ENCODE peak calls at places on chromosome 17, in five cellular contexts. D is H54; V is retina; J is stimulated activated naive CD4-positive, alpha-beta T cell; I is HEK293T. S is an unnamed sample.
A peak's percentile ranks its signal among the peaks of the same experiment; 100 is the strongest.

GRCh38 chr17:79830303-79830702 is 8.9 kb downstream of the CBX4 start:
- DNase-seq in D (no peak), V (no peak), J (no peak), I (no peak), S (no peak)

GRCh38 chr17:67026341-67026740 is 18.0 kb upstream of the CACNG1 start:
- DNase-seq in D (no peak), V (no peak), J (no peak), I (no peak), S (no peak)

GRCh38 chr17:74063439-74063838 is 140.0 kb upstream of the RPL38 start:
- DNase-seq in D (no peak), V (no peak), J (no peak), I (no peak), S (no peak)

GRCh38 chr17:73214851-73215250 is 22.0 kb downstream of the COG1 start:
- DNase-seq in D (no peak), V (no peak), J (no peak), I (no peak), S (no peak)

GRCh38 chr17:78227455-78227916 is 3.9 kb upstream of the TMEM235 start:
- DNase-seq in D (no peak), V (peak; percentile 34), J (no peak), I (no peak), S (peak; percentile 47)

GRCh38 chr17:42674755-42675347 is 1.9 kb downstream of the PLEKHH3 start:
- DNase-seq in D (no peak), V (no peak), J (no peak), I (no peak), S (peak; percentile 18)

GRCh38 chr17:57442914-57443571 is 186.7 kb downstream of the MSI2 start:
- DNase-seq in D (peak; percentile 80), V (no peak), J (peak; percentile 42), I (no peak), S (no peak)

GRCh38 chr17:7476474-7476873 is 3.0 kb downstream of the ZBTB4 start:
- DNase-seq in D (peak; percentile 87), V (no peak), J (no peak), I (no peak), S (peak; percentile 87)

GRCh38 chr17:2058521-2059124 is 3.7 kb downstream of the HIC1 start:
- DNase-seq in D (peak; percentile 68), V (peak; percentile 52), J (peak; percentile 44), I (peak; percentile 24), S (no peak)

GRCh38 chr17:48715496-48716399 is 6.6 kb downstream of the PRAC1 start:
- DNase-seq in D (no peak), V (no peak), J (no peak), I (peak; percentile 49), S (no peak)

GRCh38 chr17:28347261-28347891 is 10.0 kb downstream of the POLDIP2 start:
- DNase-seq in D (peak; percentile 71), V (no peak), J (no peak), I (no peak), S (peak; percentile 97)

GRCh38 chr17:72176902-72177660 is 56.3 kb downstream of the SOX9 start:
- DNase-seq in D (no peak), V (no peak), J (no peak), I (no peak), S (peak; percentile 13)

GRCh38 chr17:12964162-12964561 is 53.7 kb downstream of the ELAC2 start:
- DNase-seq in D (no peak), V (no peak), J (no peak), I (no peak), S (no peak)

GRCh38 chr17:76501018-76501826 is at the start of gene RHBDF2:
- DNase-seq in D (peak; percentile 90), V (peak; percentile 70), J (peak; percentile 95), I (peak; percentile 97), S (peak; percentile 84)

GRCh38 chr17:29726721-29727252 is 104.1 kb upstream of the CORO6 start:
- DNase-seq in D (no peak), V (no peak), J (peak; percentile 52), I (no peak), S (peak; percentile 50)

GRCh38 chr17:31492880-31493655 is 101.6 kb downstream of the RAB11FIP4 start:
- DNase-seq in D (no peak), V (no peak), J (no peak), I (no peak), S (no peak)

GRCh38 chr17:60102632-60103047 is 23.9 kb upstream of the HEATR6 start:
- DNase-seq in D (no peak), V (peak; percentile 70), J (no peak), I (no peak), S (peak; percentile 84)

GRCh38 chr17:19876524-19877161 is 8.9 kb upstream of the ULK2 start:
- DNase-seq in D (no peak), V (no peak), J (peak; percentile 74), I (no peak), S (no peak)

GRCh38 chr17:9918804-9919352 is 13.8 kb upstream of the RCVRN start:
- DNase-seq in D (no peak), V (peak; percentile 49), J (no peak), I (no peak), S (no peak)

GRCh38 chr17:82524540-82524939 is 5.0 kb downstream of the FOXK2 start:
- DNase-seq in D (no peak), V (no peak), J (no peak), I (no peak), S (no peak)

GRCh38 chr17:78736526-78737079 is 45.5 kb downstream of the CYTH1 start:
- DNase-seq in D (no peak), V (no peak), J (peak; percentile 76), I (peak; percentile 79), S (no peak)

GRCh38 chr17:38713456-38713855 is 8.4 kb downstream of the MLLT6 start:
- DNase-seq in D (no peak), V (no peak), J (no peak), I (no peak), S (no peak)

GRCh38 chr17:21213491-21214014 is 408 bp downstream of the TMEM11 start:
- DNase-seq in D (peak; percentile 42), V (no peak), J (no peak), I (peak; percentile 43), S (peak; percentile 53)

GRCh38 chr17:8001976-8002645 is at the start of gene GUCY2D:
- DNase-seq in D (no peak), V (peak; percentile 49), J (no peak), I (no peak), S (no peak)

GRCh38 chr17:55925440-55925839 is 174.6 kb downstream of the PCTP start:
- DNase-seq in D (no peak), V (no peak), J (no peak), I (no peak), S (no peak)

GRCh38 chr17:39225974-39226683 is 384 bp upstream of the STAC2 start:
- DNase-seq in D (no peak), V (peak; percentile 71), J (peak; percentile 15), I (peak; percentile 83), S (peak; percentile 53)

GRCh38 chr17:57343717-57344116 is 87.4 kb downstream of the MSI2 start:
- DNase-seq in D (no peak), V (no peak), J (no peak), I (no peak), S (no peak)

GRCh38 chr17:32486091-32486700 is 597 bp upstream of the CDK5R1 start:
- DNase-seq in D (peak; percentile 84), V (peak; percentile 91), J (peak; percentile 77), I (peak; percentile 81), S (peak; percentile 78)

GRCh38 chr17:78862073-78863023 is 21.7 kb upstream of the USP36 start:
- DNase-seq in D (peak; percentile 82), V (no peak), J (no peak), I (no peak), S (peak; percentile 99)

GRCh38 chr17:79974786-79975497 is 60.7 kb downstream of the TBC1D16 start:
- DNase-seq in D (no peak), V (peak; percentile 4), J (no peak), I (no peak), S (no peak)

GRCh38 chr17:964881-965280 is 14.7 kb downstream of the NXN start:
- DNase-seq in D (no peak), V (peak; percentile 67), J (no peak), I (no peak), S (no peak)

GRCh38 chr17:70787721-70788120 is 618.4 kb downstream of the KCNJ2 start:
- DNase-seq in D (no peak), V (no peak), J (no peak), I (no peak), S (no peak)

GRCh38 chr17:78653382-78653781 is 76.2 kb upstream of the DNAH17 start:
- DNase-seq in D (no peak), V (no peak), J (no peak), I (no peak), S (peak; percentile 55)

GRCh38 chr17:19295478-19296200 is 58.5 kb downstream of the EPN2 start:
- DNase-seq in D (no peak), V (no peak), J (no peak), I (no peak), S (no peak)